ENCODE peak calls at places on chromosome 4, in ten cellular contexts. N, E, B, Q, R, O, J, L, U and P are unnamed samples.

GRCh38 chr4:26220704-26221103 is 100.1 kb upstream of the RBPJ start:
- DNase-seq in R (no peak), J (no peak), U (no peak), L (no peak), E (no peak), Q (no peak), N (no peak), O (no peak), B (no peak), P (no peak)

GRCh38 chr4:87555751-87556619 is 26.8 kb upstream of the SPARCL1 start:
- DNase-seq in L (no peak), J (no peak), N (no peak), U (peak), E (no peak), O (no peak), R (no peak), B (no peak), Q (no peak), P (no peak)

GRCh38 chr4:158046345-158046744 is 126.5 kb downstream of the GASK1B start:
- DNase-seq in L (no peak), B (no peak), N (no peak), R (no peak), O (no peak), J (no peak), Q (no peak), E (no peak), U (no peak), P (no peak)

GRCh38 chr4:8200302-8200975 is 1.3 kb downstream of the SH3TC1 start:
- DNase-seq in U (no peak), E (no peak), N (peak), L (peak), O (no peak), B (no peak), Q (no peak), R (no peak), J (no peak), P (no peak)

GRCh38 chr4:26407466-26407865 is 82.8 kb downstream of the CCKAR start:
- DNase-seq in O (no peak), R (no peak), L (no peak), B (no peak), E (no peak), N (no peak), U (no peak), Q (no peak), J (no peak), P (no peak)

GRCh38 chr4:15198070-15198727 is 195.9 kb downstream of the CPEB2 start:
- DNase-seq in E (no peak), O (no peak), R (no peak), J (no peak), L (no peak), B (no peak), N (no peak), Q (no peak), U (no peak), P (no peak)

GRCh38 chr4:94744830-94745229 is 12.9 kb upstream of the BMPR1B start:
- DNase-seq in U (no peak), N (no peak), E (no peak), L (no peak), B (no peak), O (no peak), R (no peak), J (no peak), Q (no peak), P (no peak)

GRCh38 chr4:120839624-120839973 is 82.9 kb downstream of the PRDM5 start:
- DNase-seq in N (no peak), R (no peak), E (no peak), Q (no peak), U (no peak), J (no peak), L (no peak), O (no peak), B (no peak), P (no peak)

GRCh38 chr4:103429283-103429682 is 231.1 kb upstream of the CENPE start:
- DNase-seq in N (no peak), J (no peak), O (no peak), U (no peak), B (no peak), Q (no peak), L (no peak), E (no peak), R (no peak), P (no peak)

GRCh38 chr4:138592801-138593200 is 350.7 kb upstream of the SLC7A11 start:
- DNase-seq in L (no peak), R (no peak), O (no peak), Q (no peak), B (no peak), N (no peak), E (no peak), J (no peak), U (no peak), P (no peak)

GRCh38 chr4:16000708-16001483 is 37.9 kb upstream of the FGFBP2 start:
- DNase-seq in L (no peak), R (no peak), U (no peak), Q (no peak), O (no peak), N (no peak), E (no peak), B (no peak), J (no peak), P (no peak)